ENCODE peak calls at places on chromosome 11, in six cellular contexts. X is CD8-positive, alpha-beta memory T cell; B is EL; H is MCF 10A; Y is HT1080; R is sciatic nerve. T is an unnamed sample.

GRCh38 chr11:107370390-107370789 is 87.2 kb downstream of the CWF19L2 start:
- DNase-seq in B (peak; percentile 26), H (peak; percentile 42), X (no peak), R (no peak), Y (no peak), T (peak; percentile 65)

GRCh38 chr11:121464352-121464946 is 11.7 kb upstream of the SORL1-AS1 start:
- DNase-seq in B (peak; percentile 93), X (peak; percentile 86), R (peak; percentile 70), Y (peak; percentile 97), H (peak; percentile 92), T (peak; percentile 85)

GRCh38 chr11:125110996-125111340 is 458 bp downstream of the TMEM218 start:
- DNase-seq in Y (no peak), B (peak; percentile 25), X (no peak), H (peak; percentile 21), R (no peak), T (peak; percentile 46)

GRCh38 chr11:69298778-69299461 is 5.0 kb downstream of the MYEOV start:
- DNase-seq in H (no peak), B (peak; percentile 55), X (no peak), R (no peak), Y (no peak), T (no peak)

GRCh38 chr11:17588166-17588565 is 41.1 kb downstream of the OTOG start:
- DNase-seq in Y (no peak), R (peak; percentile 7), B (no peak), H (no peak), X (no peak), T (peak; percentile 8)

GRCh38 chr11:64004590-64004984 is 18.3 kb downstream of the OTUB1 start:
- DNase-seq in Y (peak; percentile 42), B (no peak), X (no peak), R (no peak), H (no peak), T (no peak)

GRCh38 chr11:1921576-1922141 is 2.2 kb downstream of the TNNT3 start:
- DNase-seq in Y (no peak), H (no peak), B (no peak), X (no peak), R (no peak), T (no peak)

GRCh38 chr11:34080609-34081008 is 24.8 kb upstream of the NAT10 start:
- DNase-seq in R (no peak), X (no peak), B (no peak), Y (no peak), H (no peak), T (no peak)

GRCh38 chr11:114262681-114263509 is 33.3 kb upstream of the NNMT start:
- DNase-seq in Y (no peak), X (peak; percentile 58), R (no peak), H (peak; percentile 51), B (peak; percentile 44), T (peak; percentile 32)

GRCh38 chr11:118882489-118882888 is 1.2 kb upstream of the CXCR5 start:
- DNase-seq in B (no peak), H (no peak), Y (no peak), R (no peak), X (peak; percentile 30), T (no peak)

GRCh38 chr11:978781-979180 is 53.1 kb downstream of the AP2A2 start:
- DNase-seq in B (no peak), H (no peak), R (no peak), X (no peak), Y (no peak), T (no peak)

GRCh38 chr11:69039501-69039900 is 9.2 kb upstream of the TPCN2 start:
- DNase-seq in R (no peak), Y (no peak), H (no peak), X (no peak), B (no peak), T (no peak)

GRCh38 chr11:9065614-9066431 is 25.6 kb downstream of the SCUBE2 start:
- DNase-seq in X (no peak), R (no peak), B (no peak), H (no peak), Y (no peak), T (no peak)

GRCh38 chr11:112884012-112884767 is 77.0 kb upstream of the NCAM1 start:
- DNase-seq in R (no peak), Y (peak; percentile 48), X (no peak), B (peak; percentile 3), H (peak; percentile 11), T (no peak)

GRCh38 chr11:19307498-19307897 is 66.8 kb upstream of the E2F8 start:
- DNase-seq in Y (no peak), R (no peak), X (no peak), B (no peak), H (no peak), T (no peak)

GRCh38 chr11:72598901-72599300 is 75.3 kb downstream of the PDE2A start:
- DNase-seq in Y (peak; percentile 50), H (peak; percentile 27), X (no peak), R (no peak), B (peak; percentile 38), T (no peak)

GRCh38 chr11:2441171-2441570 is 3.1 kb downstream of the TRPM5 start:
- DNase-seq in X (peak; percentile 29), H (no peak), B (no peak), R (no peak), Y (no peak), T (no peak)

GRCh38 chr11:69919659-69920499 is 100.7 kb upstream of the FGF3 start:
- DNase-seq in B (no peak), Y (no peak), H (no peak), R (peak; percentile 36), X (peak; percentile 38), T (no peak)

GRCh38 chr11:73320786-73321325 is 12.8 kb downstream of the ARHGEF17 start:
- DNase-seq in H (no peak), B (peak; percentile 57), R (no peak), Y (no peak), X (no peak), T (peak; percentile 20)

GRCh38 chr11:62498492-62499286 is 47.9 kb downstream of the AHNAK start:
- DNase-seq in Y (no peak), R (no peak), B (no peak), X (no peak), H (no peak), T (no peak)

GRCh38 chr11:35163209-35163608 is 24.2 kb downstream of the CD44 start:
- DNase-seq in H (peak; percentile 54), Y (peak; percentile 83), R (no peak), X (no peak), B (peak; percentile 70), T (peak; percentile 63)

GRCh38 chr11:111378773-111379499 is at the start of gene POU2AF1:
- DNase-seq in X (peak; percentile 56), H (peak; percentile 58), R (no peak), B (peak; percentile 5), Y (peak; percentile 51), T (no peak)

GRCh38 chr11:41201156-41201555 is 258.3 kb downstream of the LRRC4C start:
- DNase-seq in B (peak; percentile 1), Y (peak; percentile 31), R (no peak), H (peak; percentile 67), X (no peak), T (peak; percentile 44)

GRCh38 chr11:108498046-108498815 is at the start of gene POGLUT3:
- DNase-seq in X (peak; percentile 65), H (peak; percentile 21), Y (peak; percentile 59), R (peak; percentile 76), B (peak; percentile 76), T (no peak)

GRCh38 chr11:1297011-1297575 is 12.3 kb downstream of the TOLLIP start:
- DNase-seq in X (no peak), Y (no peak), B (no peak), H (no peak), R (peak; percentile 48), T (no peak)

GRCh38 chr11:102582140-102582539 is 43.0 kb downstream of the MMP20 start:
- DNase-seq in R (no peak), X (no peak), H (no peak), Y (no peak), B (no peak), T (no peak)

GRCh38 chr11:28384418-28384817 is 276.2 kb downstream of the METTL15 start:
- DNase-seq in X (no peak), Y (peak; percentile 98), H (peak; percentile 47), R (no peak), B (peak; percentile 98), T (peak; percentile 45)

GRCh38 chr11:91194551-91194950 is 971.7 kb upstream of the CHORDC1 start:
- DNase-seq in R (no peak), H (no peak), B (no peak), Y (no peak), X (no peak), T (no peak)

GRCh38 chr11:26579683-26580082 is 7.6 kb upstream of the MUC15 start:
- DNase-seq in B (no peak), Y (no peak), X (no peak), R (no peak), H (no peak), T (peak; percentile 72)

GRCh38 chr11:117832511-117832910 is 8.0 kb upstream of the FXYD2 start:
- DNase-seq in H (no peak), B (no peak), Y (no peak), X (no peak), R (no peak), T (no peak)

GRCh38 chr11:10208045-10208674 is 85.9 kb downstream of the SBF2 start:
- DNase-seq in Y (peak; percentile 52), X (no peak), R (no peak), H (peak; percentile 58), B (peak; percentile 58), T (peak; percentile 64)

GRCh38 chr11:13831707-13832106 is 130.8 kb upstream of the SPON1 start:
- DNase-seq in Y (no peak), X (no peak), B (no peak), R (no peak), H (no peak), T (no peak)

GRCh38 chr11:65438257-65439151 is 15.9 kb downstream of the NEAT1 start:
- DNase-seq in B (peak; percentile 5), H (no peak), X (no peak), Y (no peak), R (no peak), T (peak; percentile 22)

GRCh38 chr11:127017482-127017881 is 16.9 kb upstream of the KIRREL3 start:
- DNase-seq in R (no peak), Y (peak; percentile 93), B (peak; percentile 94), H (peak; percentile 46), X (no peak), T (peak; percentile 41)

T was measured in bronchial epithelial cell.